ENCODE peak calls at places on chromosomes 5 and 9, in four cellular contexts. X, O, S and W are unnamed samples.

GRCh38 chr5:72166070-72166979 is 59.0 kb downstream of the MAP1B start:
- DNase-seq in X (peak), S (no peak), O (no peak), W (peak)

GRCh38 chr5:31036407-31036806 is 157.1 kb upstream of the CDH6 start:
- DNase-seq in O (no peak), X (no peak), S (no peak), W (peak)

GRCh38 chr9:33620738-33621439 is 96.8 kb downstream of the ANKRD18B start:
- DNase-seq in X (no peak), S (no peak), O (no peak), W (peak)

GRCh38 chr5:126972062-126972895 is 58.1 kb downstream of the MARCHF3 start:
- DNase-seq in S (peak), O (no peak), X (no peak), W (no peak)

GRCh38 chr5:146815423-146815822 is 63.1 kb downstream of the PPP2R2B start:
- DNase-seq in O (no peak), X (no peak), S (no peak), W (no peak)

GRCh38 chr5:31962321-31962720 is 211.8 kb downstream of the GOLPH3 start:
- DNase-seq in S (no peak), O (no peak), X (no peak), W (no peak)

GRCh38 chr9:134601764-134602163 is 39.8 kb upstream of the COL5A1 start:
- DNase-seq in X (no peak), O (no peak), S (no peak), W (peak)

GRCh38 chr5:123164019-123164418 is 75.0 kb downstream of the PRDM6 start:
- DNase-seq in O (no peak), X (no peak), S (no peak), W (peak)

DNA sequence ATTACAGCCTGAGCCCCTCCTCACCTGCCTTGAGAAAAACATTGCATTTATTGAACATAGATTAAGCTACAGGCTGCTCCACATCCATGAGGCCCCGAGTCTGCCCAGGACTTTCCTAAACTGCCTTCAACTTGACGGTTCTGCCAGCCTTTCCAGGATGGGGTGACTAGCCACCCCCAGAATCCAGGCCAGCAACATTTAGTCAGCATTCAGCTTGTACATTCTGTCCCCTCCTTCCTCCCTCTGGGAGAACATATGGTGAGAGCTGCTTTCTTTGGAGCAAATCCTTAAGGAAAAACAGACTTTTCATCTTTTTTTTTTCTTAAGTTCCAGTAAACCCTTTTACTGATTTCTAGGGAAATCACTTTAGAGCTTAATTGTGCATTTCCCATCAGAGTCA is 145.8 kb downstream of the HSD17B3 start:
- DNase-seq in X (no peak), O (no peak), S (no peak), W (no peak)
- TF ChIP-seq USF2 in X (no peak), O (no peak), S (no peak), W (no peak)

GRCh38 chr9:137759117-137759516 is 118.5 kb upstream of the CACNA1B start:
- DNase-seq in O (no peak), S (no peak), X (no peak), W (no peak)

GRCh38 chr9:137761032-137761431 is 116.5 kb upstream of the CACNA1B start:
- DNase-seq in O (no peak), X (no peak), S (no peak), W (no peak)

GRCh38 chr9:137761793-137762192 is 115.8 kb upstream of the CACNA1B start:
- DNase-seq in X (no peak), O (no peak), S (no peak), W (no peak)

GRCh38 chr9:137759649-137760321 is 117.8 kb upstream of the CACNA1B start:
- DNase-seq in O (no peak), S (no peak), X (peak), W (no peak)

GRCh38 chr9:137760426-137760825 is 117.2 kb upstream of the CACNA1B start:
- DNase-seq in O (no peak), S (no peak), X (no peak), W (peak)
- TF ChIP-seq USF2 in O (no peak), S (no peak), X (no peak), W (no peak)

GRCh38 chr5:91219141-91219802 is 163.8 kb downstream of the ARRDC3 start:
- DNase-seq in X (no peak), O (peak), S (no peak), W (peak)
- TF ChIP-seq USF2 in X (no peak), O (no peak), S (no peak), W (no peak)

DNA sequence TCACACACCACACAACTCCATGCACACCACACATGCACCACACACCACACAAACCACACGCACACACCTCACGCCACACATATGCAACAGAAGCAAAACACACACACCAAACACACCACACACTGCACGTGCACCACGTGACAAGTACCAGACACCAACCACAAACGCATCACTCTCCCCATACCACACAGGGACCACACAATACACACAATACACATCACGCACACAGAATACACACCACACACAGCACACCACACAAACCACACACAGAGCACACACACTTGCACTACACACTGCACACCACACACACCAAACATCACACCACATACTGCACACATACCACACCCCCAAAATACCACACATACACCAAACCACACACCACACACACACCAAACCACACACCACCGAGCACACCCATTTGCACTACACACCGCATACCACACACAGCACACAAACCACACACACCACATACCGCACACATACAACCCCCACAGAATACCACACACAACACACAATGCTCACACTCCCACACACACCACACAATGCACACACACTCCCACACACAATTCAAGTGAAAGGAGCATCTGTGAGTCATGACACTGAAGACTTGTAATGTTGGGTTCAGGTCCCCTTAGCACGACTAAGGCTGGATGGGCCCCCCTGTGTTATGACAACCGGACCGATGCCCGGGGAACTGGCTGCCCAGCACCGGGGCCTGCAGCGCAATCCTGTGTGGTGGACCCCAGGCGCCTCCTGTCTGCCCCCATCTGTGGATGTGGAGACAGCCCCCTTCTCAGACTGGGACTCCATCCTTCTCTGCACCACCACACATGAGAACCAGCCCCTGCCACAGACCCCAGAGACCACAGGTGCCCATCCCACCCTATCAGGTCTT is 6.0 kb upstream of the ZDHHC11 start:
- DNase-seq in S (no peak), X (no peak), O (no peak), W (no peak)
- TF ChIP-seq USF2 in S (no peak), X (no peak), O (no peak), W (no peak)